ENCODE peak calls at places on chromosome 4, in eight cellular contexts. F is neural progenitor cell, S is HCT116, I is hepatocyte, E is PC-3, G is SK-N-SH, B is GM23338, A is MM.1S. R is an unnamed sample.

GRCh38 chr4:122633211-122633610 is 12.3 kb upstream of the IL21 start:
- DNase-seq in S (no peak), A (no peak), B (no peak), E (no peak), F (no peak), I (no peak), G (no peak), R (no peak)

GRCh38 chr4:10035130-10035529 is 13.8 kb upstream of the SLC2A9 start:
- DNase-seq in B (no peak), I (no peak), S (no peak), G (no peak), E (no peak), F (no peak), A (no peak), R (no peak)

GRCh38 chr4:139177049-139177887 is at the start of gene ELF2:
- DNase-seq in E (peak), F (peak), I (peak), S (peak), A (peak), B (peak), G (peak), R (peak)

GRCh38 chr4:164304861-164305260 is 449.1 kb upstream of the SMIM31 start:
- DNase-seq in F (no peak), B (no peak), I (no peak), A (no peak), S (no peak), E (peak), G (no peak), R (no peak)

GRCh38 chr4:54228064-54228527 is 997 bp upstream of the PDGFRA start:
- DNase-seq in F (peak), I (peak), A (peak), S (no peak), E (peak), B (peak), G (peak), R (no peak)

GRCh38 chr4:153785830-153786721 is 2.8 kb downstream of the SFRP2 start:
- DNase-seq in E (peak), G (peak), S (peak), I (no peak), F (peak), A (peak), B (peak), R (peak)

GRCh38 chr4:108031427-108032083 is 41.9 kb downstream of the HADH start:
- DNase-seq in G (no peak), E (peak), S (no peak), F (no peak), I (no peak), B (peak), A (no peak), R (no peak)

GRCh38 chr4:31045724-31046318 is 325.7 kb downstream of the PCDH7 start:
- DNase-seq in I (peak), A (peak), G (no peak), S (no peak), F (no peak), B (peak), E (peak), R (peak)

GRCh38 chr4:8332891-8333331 is 63.4 kb downstream of the HTRA3 start:
- DNase-seq in I (no peak), E (no peak), G (no peak), S (no peak), A (no peak), F (no peak), B (no peak), R (no peak)

GRCh38 chr4:156677656-156678055 is 293.9 kb downstream of the PDGFC start:
- DNase-seq in I (no peak), F (no peak), A (no peak), G (no peak), B (no peak), E (no peak), S (no peak), R (no peak)

GRCh38 chr4:37322122-37322521 is 77.6 kb downstream of the NWD2 start:
- DNase-seq in I (no peak), B (no peak), E (peak), F (no peak), S (no peak), A (no peak), G (no peak), R (no peak)

GRCh38 chr4:74631988-74632387 is 162.3 kb downstream of the BTC start:
- DNase-seq in A (no peak), E (no peak), G (no peak), S (no peak), F (no peak), B (no peak), I (no peak), R (no peak)

GRCh38 chr4:184911310-184911709 is 85.5 kb upstream of the ACSL1 start:
- DNase-seq in S (peak), F (no peak), G (no peak), E (peak), I (peak), B (no peak), A (no peak), R (no peak)

GRCh38 chr4:102541708-102542107 is 40.5 kb downstream of the NFKB1 start:
- DNase-seq in I (no peak), E (no peak), F (peak), S (no peak), G (no peak), B (peak), A (no peak), R (no peak)

GRCh38 chr4:140130677-140131076 is 23.3 kb downstream of the MAML3 start:
- DNase-seq in S (peak), A (no peak), I (no peak), B (no peak), F (no peak), G (no peak), E (peak), R (no peak)

GRCh38 chr4:23368081-23368697 is 521.7 kb downstream of the PPARGC1A start:
- DNase-seq in A (no peak), F (peak), E (peak), G (peak), S (no peak), I (peak), B (peak), R (no peak)

GRCh38 chr4:160809576-160809975 is 1354.2 kb downstream of the FSTL5 start:
- DNase-seq in S (no peak), E (no peak), I (no peak), G (no peak), B (no peak), F (no peak), A (no peak), R (no peak)

GRCh38 chr4:3869661-3870566 is 103.7 kb downstream of the ADRA2C start:
- DNase-seq in B (no peak), F (no peak), I (no peak), E (no peak), G (no peak), A (no peak), S (no peak), R (no peak)

GRCh38 chr4:174119818-174120217 is 163.6 kb downstream of the FBXO8 start:
- DNase-seq in E (no peak), G (no peak), A (no peak), F (peak), I (no peak), S (no peak), B (no peak), R (no peak)

GRCh38 chr4:155962697-155963096 is 9.0 kb upstream of the CTSO start:
- DNase-seq in A (no peak), S (no peak), B (no peak), G (no peak), I (no peak), F (no peak), E (no peak), R (no peak)

GRCh38 chr4:123597586-123597985 is 201.0 kb downstream of the SPRY1 start:
- DNase-seq in A (no peak), E (peak), S (no peak), F (no peak), B (no peak), G (no peak), I (no peak), R (no peak)

GRCh38 chr4:112183252-112183651 is 38.0 kb downstream of the FAM241A start:
- DNase-seq in I (no peak), F (no peak), E (no peak), B (no peak), A (no peak), G (no peak), S (no peak), R (no peak)

GRCh38 chr4:5460106-5460801 is 248.1 kb downstream of the EVC2 start:
- DNase-seq in G (peak), B (peak), I (peak), F (peak), S (peak), E (peak), A (peak), R (peak)

GRCh38 chr4:175531405-175532091 is 280.5 kb downstream of the GPM6A start:
- DNase-seq in A (no peak), G (no peak), I (no peak), E (peak), B (no peak), F (no peak), S (no peak), R (no peak)

GRCh38 chr4:128385683-128386304 is 98.2 kb upstream of the PGRMC2 start:
- DNase-seq in G (no peak), I (no peak), S (no peak), A (no peak), B (peak), E (peak), F (no peak), R (no peak)

GRCh38 chr4:80321776-80322175 is 13.8 kb upstream of the CFAP299 start:
- DNase-seq in I (no peak), F (no peak), E (no peak), S (no peak), B (peak), G (no peak), A (no peak), R (no peak)

GRCh38 chr4:82833696-82834313 is 35.2 kb upstream of the SCD5 start:
- DNase-seq in A (no peak), B (no peak), I (peak), G (no peak), S (no peak), F (no peak), E (peak), R (no peak)

GRCh38 chr4:147794787-147795413 is 63.0 kb downstream of the ARHGAP10 start:
- DNase-seq in A (no peak), E (no peak), B (no peak), S (no peak), G (no peak), F (no peak), I (no peak), R (no peak)

GRCh38 chr4:87056884-87057283 is 122.1 kb downstream of the AFF1 start:
- DNase-seq in G (no peak), S (no peak), F (no peak), A (no peak), B (no peak), I (peak), E (no peak), R (no peak)

GRCh38 chr4:57442834-57443291 is 332.7 kb upstream of the IGFBP7 start:
- DNase-seq in A (peak), F (peak), B (peak), G (peak), E (peak), I (peak), S (no peak), R (peak)

GRCh38 chr4:4395849-4396627 is 9.1 kb downstream of the NSG1 start:
- DNase-seq in S (no peak), E (no peak), B (peak), I (peak), F (peak), A (no peak), G (peak), R (peak)

GRCh38 chr4:185143596-185143969 is 517 bp downstream of the SLC25A4 start:
- DNase-seq in S (no peak), G (peak), A (peak), E (peak), F (no peak), B (no peak), I (peak), R (peak)

GRCh38 chr4:92346289-92346688 is 42.5 kb downstream of the GRID2 start:
- DNase-seq in B (no peak), I (no peak), S (no peak), E (no peak), G (no peak), A (no peak), F (no peak), R (no peak)

GRCh38 chr4:6987566-6987920 is 55.6 kb upstream of the TADA2B start:
- DNase-seq in E (peak), F (peak), S (no peak), G (no peak), A (peak), I (peak), B (peak), R (peak)

GRCh38 chr4:185587444-185588161 is 52.3 kb upstream of the PDLIM3 start:
- DNase-seq in E (no peak), G (no peak), S (no peak), A (peak), B (peak), I (no peak), F (peak), R (peak)

GRCh38 chr4:26242451-26242850 is 78.4 kb upstream of the RBPJ start:
- DNase-seq in G (no peak), S (no peak), B (no peak), F (no peak), E (peak), I (no peak), A (no peak), R (no peak)

GRCh38 chr4:121791481-121791880 is 9.6 kb upstream of the EXOSC9 start:
- DNase-seq in S (no peak), A (no peak), I (no peak), E (peak), G (no peak), F (no peak), B (no peak), R (no peak)

GRCh38 chr4:22991576-22991975 is 298.8 kb downstream of the GBA3 start:
- DNase-seq in B (no peak), A (no peak), F (no peak), I (no peak), E (no peak), S (no peak), G (no peak), R (no peak)

GRCh38 chr4:37717575-37717974 is 31.4 kb upstream of the RELL1 start:
- DNase-seq in A (no peak), E (peak), S (no peak), I (no peak), F (no peak), G (no peak), B (no peak), R (no peak)

GRCh38 chr4:17778431-17778830 is 3.0 kb downstream of the FAM184B start:
- DNase-seq in G (no peak), B (no peak), E (no peak), F (no peak), I (no peak), A (no peak), S (no peak), R (no peak)

GRCh38 chr4:17785858-17786257 is 4.4 kb upstream of the FAM184B start:
- DNase-seq in G (no peak), A (no peak), I (no peak), F (no peak), B (no peak), S (no peak), E (no peak), R (no peak)

GRCh38 chr4:17781072-17781830 is at the start of gene FAM184B:
- DNase-seq in F (peak), I (peak), A (no peak), B (peak), E (peak), G (peak), S (no peak), R (no peak)

GRCh38 chr4:17781831-17782287 is 438 bp upstream of the FAM184B start:
- DNase-seq in E (no peak), G (no peak), F (peak), I (no peak), S (no peak), B (peak), A (no peak), R (no peak)

GRCh38 chr4:17780461-17781071 is 855 bp downstream of the FAM184B start:
- DNase-seq in G (no peak), I (no peak), S (no peak), A (no peak), E (peak), B (no peak), F (peak), R (no peak)
- TF ChIP-seq EZH2phosphoT487 in G (no peak), I (no peak), S (no peak), A (no peak), E (no peak), B (no peak), F (no peak), R (no peak)

GRCh38 chr4:52670121-52670520 is 11.0 kb upstream of the USP46 start:
- DNase-seq in S (no peak), F (no peak), G (no peak), A (no peak), B (no peak), I (no peak), E (no peak), R (no peak)

GRCh38 chr4:52665592-52665991 is 6.5 kb upstream of the USP46 start:
- DNase-seq in E (peak), B (peak), G (peak), I (no peak), S (peak), F (no peak), A (peak), R (peak)

DNA sequence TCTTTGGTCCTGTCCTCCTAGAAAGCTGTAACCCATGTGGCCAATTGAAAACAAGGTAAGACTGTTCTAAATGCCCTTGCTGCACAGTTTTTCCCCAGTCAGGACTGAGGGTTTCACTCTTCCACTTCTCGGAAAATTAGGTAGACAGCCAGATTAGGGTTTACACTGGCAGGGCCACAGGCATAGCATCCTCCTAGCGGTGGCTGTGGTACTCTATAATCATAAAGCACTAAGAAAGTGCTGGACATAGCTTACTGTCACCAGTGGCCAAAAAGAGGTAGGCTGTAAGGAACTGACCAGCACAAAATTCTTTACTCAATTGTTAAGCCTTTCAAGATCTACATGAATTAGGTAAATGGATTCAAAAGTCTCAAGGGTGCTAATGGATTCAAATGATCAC is 11.6 kb upstream of the USP46 start:
- DNase-seq in I (no peak), S (no peak), A (no peak), B (no peak), G (no peak), F (no peak), E (no peak), R (no peak)
- TF ChIP-seq CTCF in I (no peak), S (no peak), A (no peak), B (no peak), G (no peak), F (no peak), E (peak), R (no peak)

DNA sequence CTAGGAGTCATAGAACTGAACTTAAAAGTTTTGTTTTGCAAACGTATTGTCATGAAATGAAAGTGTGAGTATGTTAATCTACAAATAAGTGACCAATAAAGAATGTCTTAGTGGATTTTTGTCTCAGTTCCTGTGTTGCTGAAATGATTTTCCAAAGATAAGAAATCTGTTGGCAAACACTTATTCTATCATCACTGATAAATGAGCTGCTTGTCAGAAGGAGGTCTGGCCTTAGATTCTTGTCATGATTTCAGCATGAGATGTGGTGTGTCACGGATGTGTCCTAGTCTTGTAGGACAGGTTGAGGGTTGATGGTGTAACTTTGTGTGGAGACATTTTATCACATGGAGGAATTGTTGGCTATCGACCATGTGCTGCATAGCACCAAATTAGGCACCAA is 31.9 kb upstream of the LIMCH1 start:
- DNase-seq in S (no peak), E (peak), G (no peak), B (no peak), I (no peak), A (no peak), F (no peak), R (no peak)
- TF ChIP-seq EZH2phosphoT487 in S (no peak), E (no peak), G (no peak), B (no peak), I (no peak), A (no peak), F (no peak), R (no peak)

GRCh38 chr4:61604054-61604453 is 403.9 kb downstream of the ADGRL3 start:
- DNase-seq in E (no peak), B (no peak), G (no peak), S (no peak), I (no peak), A (no peak), F (no peak), R (no peak)
- TF ChIP-seq CTCF in E (no peak), B (no peak), G (no peak), S (no peak), I (no peak), A (no peak), F (no peak), R (no peak)

GRCh38 chr4:47465008-47465407 is 1.5 kb upstream of the COMMD8 start:
- DNase-seq in B (no peak), A (no peak), F (no peak), I (no peak), E (no peak), S (no peak), G (no peak), R (peak)
- TF ChIP-seq EZH2phosphoT487 in B (no peak), A (no peak), F (no peak), I (no peak), E (no peak), S (no peak), G (no peak), R (no peak)

DNA sequence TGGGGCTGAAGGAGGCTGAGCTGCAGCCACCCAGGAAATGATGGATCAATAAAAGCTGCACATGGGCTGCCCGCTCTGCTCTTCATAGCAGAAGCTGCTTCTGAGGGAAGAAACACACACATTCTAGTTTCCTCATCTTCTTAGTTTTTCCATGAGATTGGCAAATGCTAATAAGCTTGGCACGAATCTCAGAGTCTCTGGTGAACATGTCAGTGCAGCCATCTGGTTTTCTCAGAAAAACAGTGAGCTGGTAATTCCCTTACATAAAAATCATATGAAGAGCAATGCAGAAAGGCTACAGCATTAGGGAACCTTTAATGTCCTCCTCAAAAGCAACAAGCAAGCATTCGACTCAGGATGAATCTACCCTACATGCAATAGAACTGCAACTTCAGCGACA is 69.9 kb downstream of the GATB start:
- DNase-seq in I (no peak), G (peak), F (no peak), S (no peak), E (no peak), B (no peak), A (no peak), R (no peak)
- TF ChIP-seq CTCF in I (no peak), G (no peak), F (no peak), S (no peak), E (no peak), B (no peak), A (no peak), R (no peak)

GRCh38 chr4:11073621-11074051 is 355.1 kb downstream of the HS3ST1 start:
- DNase-seq in S (no peak), F (no peak), B (peak), A (no peak), G (no peak), I (peak), E (no peak), R (no peak)

GRCh38 chr4:11074581-11075241 is 354.0 kb downstream of the HS3ST1 start:
- DNase-seq in G (no peak), S (no peak), F (no peak), I (no peak), B (no peak), A (no peak), E (no peak), R (no peak)

GRCh38 chr4:11079171-11079570 is 349.5 kb downstream of the HS3ST1 start:
- DNase-seq in B (no peak), I (no peak), E (peak), F (no peak), G (no peak), A (no peak), S (no peak), R (no peak)
- TF ChIP-seq EZH2phosphoT487 in B (no peak), I (no peak), E (no peak), F (no peak), G (no peak), A (no peak), S (no peak), R (no peak)

DNA sequence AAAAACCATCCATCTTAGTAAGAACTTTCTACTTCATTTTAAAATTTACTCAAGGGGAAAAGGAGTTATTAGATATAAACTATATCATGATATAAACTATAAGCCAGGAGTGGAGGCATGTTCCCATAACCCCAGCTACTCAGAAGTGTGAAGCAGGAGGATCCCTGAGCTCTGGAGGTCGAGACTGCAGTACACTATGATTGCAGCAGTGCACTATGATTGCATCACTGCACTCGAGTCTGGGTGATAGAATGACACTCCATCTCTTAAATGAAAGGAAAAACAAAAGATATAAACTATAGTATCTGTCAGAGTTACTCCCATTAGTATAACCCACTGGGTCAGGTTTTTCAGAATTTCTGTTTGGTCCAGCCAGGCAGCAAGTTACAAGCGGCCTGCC is 47.6 kb downstream of the RPS3A start:
- DNase-seq in S (no peak), B (no peak), F (no peak), I (no peak), E (no peak), G (no peak), A (no peak), R (no peak)
- TF ChIP-seq CTCF in S (no peak), B (no peak), F (no peak), I (no peak), E (no peak), G (no peak), A (no peak), R (no peak)